ENCODE peak calls at places on chromosomes 12 and 14, in eight cellular contexts. One of them, this sample, is unnamed.

GRCh38 chr12:65941388-65941787 is 117.1 kb downstream of the HMGA2 start:
- DNase-seq in neural progenitor cell: no peak
- DNase-seq in H9: no peak
- DNase-seq in mesendoderm: no peak
- DNase-seq in fibroblast of lung: peak
- DNase-seq in GM23248: peak
- DNase-seq in H1: no peak
- DNase-seq in PC-3: peak
- DNase-seq in this sample: no peak

GRCh38 chr12:127509066-127509778 is 757.7 kb upstream of the TMEM132C start:
- DNase-seq in neural progenitor cell: no peak
- DNase-seq in fibroblast of lung: peak
- DNase-seq in PC-3: peak
- DNase-seq in mesendoderm: no peak
- DNase-seq in H9: no peak
- DNase-seq in GM23248: peak
- DNase-seq in H1: no peak
- DNase-seq in this sample: no peak

GRCh38 chr12:94074970-94075695 is 73.2 kb upstream of the PLXNC1 start:
- DNase-seq in neural progenitor cell: peak
- DNase-seq in mesendoderm: peak
- DNase-seq in H1: no peak
- DNase-seq in fibroblast of lung: peak
- DNase-seq in GM23248: peak
- DNase-seq in H9: peak
- DNase-seq in PC-3: peak
- DNase-seq in this sample: peak

GRCh38 chr12:113043240-113043639 is 13.3 kb upstream of the DTX1 start:
- DNase-seq in H9: no peak
- DNase-seq in H1: no peak
- DNase-seq in GM23248: no peak
- DNase-seq in fibroblast of lung: no peak
- DNase-seq in PC-3: no peak
- DNase-seq in neural progenitor cell: no peak
- DNase-seq in mesendoderm: no peak
- DNase-seq in this sample: no peak

GRCh38 chr14:52006361-52006760 is 17.0 kb downstream of the RTRAF start:
- DNase-seq in H9: no peak
- DNase-seq in mesendoderm: no peak
- DNase-seq in H1: no peak
- DNase-seq in PC-3: no peak
- DNase-seq in GM23248: no peak
- DNase-seq in fibroblast of lung: no peak
- DNase-seq in neural progenitor cell: no peak
- DNase-seq in this sample: no peak

GRCh38 chr14:37246427-37246829 is 48.7 kb downstream of the MIPOL1 start:
- DNase-seq in mesendoderm: peak
- DNase-seq in PC-3: peak
- DNase-seq in fibroblast of lung: peak
- DNase-seq in GM23248: peak
- DNase-seq in neural progenitor cell: peak
- DNase-seq in H9: no peak
- DNase-seq in H1: no peak
- DNase-seq in this sample: peak

GRCh38 chr14:56555921-56556570 is 23.6 kb upstream of the TMEM260 start:
- DNase-seq in mesendoderm: peak
- DNase-seq in H9: no peak
- DNase-seq in H1: no peak
- DNase-seq in PC-3: peak
- DNase-seq in fibroblast of lung: peak
- DNase-seq in neural progenitor cell: peak
- DNase-seq in GM23248: peak
- DNase-seq in this sample: peak

GRCh38 chr12:3202734-3203446 is 125.7 kb downstream of the TSPAN9 start:
- DNase-seq in GM23248: peak
- DNase-seq in H1: peak
- DNase-seq in neural progenitor cell: peak
- DNase-seq in mesendoderm: peak
- DNase-seq in H9: peak
- DNase-seq in fibroblast of lung: no peak
- DNase-seq in PC-3: peak
- DNase-seq in this sample: peak

DNA sequence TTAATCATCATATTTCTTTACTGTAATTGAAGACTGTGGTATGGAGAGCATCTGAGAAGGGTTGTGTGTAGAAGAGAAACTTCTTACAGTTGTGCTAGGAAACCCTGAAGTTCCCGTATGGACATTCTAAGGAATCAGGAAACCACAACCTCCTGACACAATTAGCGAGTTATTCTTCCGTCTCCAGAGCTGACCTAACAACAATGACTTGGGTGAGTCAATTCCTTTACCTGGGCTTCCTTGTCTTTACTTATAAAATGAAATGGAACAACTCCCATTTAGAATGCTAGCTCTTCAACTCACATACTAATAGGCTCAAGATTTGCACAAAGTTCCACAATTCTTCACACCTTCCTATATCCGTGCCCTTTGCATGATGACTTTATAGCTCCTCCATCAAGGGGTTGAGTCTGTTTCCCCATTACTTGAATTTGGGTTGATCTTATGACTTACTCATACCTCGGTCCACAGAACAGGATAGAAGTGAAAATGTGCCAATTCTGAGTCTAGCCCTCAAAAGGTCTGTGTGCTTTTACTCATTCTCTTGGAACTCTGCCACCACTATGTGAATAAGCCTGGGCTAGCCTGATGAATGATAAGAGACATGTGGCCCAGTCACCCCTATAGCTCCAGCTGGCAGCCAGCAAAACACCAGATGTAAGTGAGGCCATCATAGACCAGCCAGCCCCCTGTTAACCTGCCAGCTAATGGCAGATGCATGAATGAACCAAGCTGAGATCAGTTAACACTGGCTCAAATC is 459.4 kb downstream of the ETNK1 start:
- DNase-seq in fibroblast of lung: peak
- DNase-seq in H1: no peak
- DNase-seq in GM23248: peak
- DNase-seq in neural progenitor cell: no peak
- DNase-seq in H9: no peak
- DNase-seq in mesendoderm: no peak
- DNase-seq in PC-3: peak
- DNase-seq in this sample: peak
- H3K4me2 ChIP-seq in fibroblast of lung: no peak
- H3K4me2 ChIP-seq in H1: no peak
- H3K4me2 ChIP-seq in GM23248: no peak
- H3K4me2 ChIP-seq in neural progenitor cell: no peak
- H3K4me2 ChIP-seq in H9: no peak
- H3K4me2 ChIP-seq in mesendoderm: no peak
- H3K4me2 ChIP-seq in PC-3: no peak
- H3K4me2 ChIP-seq in this sample: no peak

GRCh38 chr14:73311710-73312035 is 74.4 kb downstream of the PAPLN start:
- DNase-seq in H1: no peak
- DNase-seq in PC-3: no peak
- DNase-seq in GM23248: no peak
- DNase-seq in neural progenitor cell: no peak
- DNase-seq in H9: no peak
- DNase-seq in fibroblast of lung: no peak
- DNase-seq in mesendoderm: no peak
- DNase-seq in this sample: no peak
- H3K4me2 ChIP-seq in H1: no peak
- H3K4me2 ChIP-seq in PC-3: peak
- H3K4me2 ChIP-seq in GM23248: peak
- H3K4me2 ChIP-seq in neural progenitor cell: no peak
- H3K4me2 ChIP-seq in H9: no peak
- H3K4me2 ChIP-seq in fibroblast of lung: no peak
- H3K4me2 ChIP-seq in mesendoderm: no peak
- H3K4me2 ChIP-seq in this sample: no peak

GRCh38 chr14:29265852-29266251 is 499.3 kb downstream of the FOXG1 start:
- DNase-seq in PC-3: no peak
- DNase-seq in GM23248: no peak
- DNase-seq in fibroblast of lung: no peak
- DNase-seq in mesendoderm: no peak
- DNase-seq in H1: no peak
- DNase-seq in neural progenitor cell: no peak
- DNase-seq in H9: no peak
- DNase-seq in this sample: no peak
- H3K4me2 ChIP-seq in PC-3: no peak
- H3K4me2 ChIP-seq in GM23248: no peak
- H3K4me2 ChIP-seq in fibroblast of lung: no peak
- H3K4me2 ChIP-seq in mesendoderm: no peak
- H3K4me2 ChIP-seq in H1: no peak
- H3K4me2 ChIP-seq in neural progenitor cell: no peak
- H3K4me2 ChIP-seq in H9: no peak
- H3K4me2 ChIP-seq in this sample: no peak

GRCh38 chr14:88941414-88941813 is 117.0 kb downstream of the TTC8 start:
- DNase-seq in mesendoderm: no peak
- DNase-seq in fibroblast of lung: no peak
- DNase-seq in H1: no peak
- DNase-seq in PC-3: peak
- DNase-seq in GM23248: no peak
- DNase-seq in H9: no peak
- DNase-seq in neural progenitor cell: no peak
- DNase-seq in this sample: no peak
- H3K4me2 ChIP-seq in mesendoderm: no peak
- H3K4me2 ChIP-seq in fibroblast of lung: no peak
- H3K4me2 ChIP-seq in H1: no peak
- H3K4me2 ChIP-seq in PC-3: no peak
- H3K4me2 ChIP-seq in GM23248: no peak
- H3K4me2 ChIP-seq in H9: no peak
- H3K4me2 ChIP-seq in neural progenitor cell: no peak
- H3K4me2 ChIP-seq in this sample: no peak

DNA sequence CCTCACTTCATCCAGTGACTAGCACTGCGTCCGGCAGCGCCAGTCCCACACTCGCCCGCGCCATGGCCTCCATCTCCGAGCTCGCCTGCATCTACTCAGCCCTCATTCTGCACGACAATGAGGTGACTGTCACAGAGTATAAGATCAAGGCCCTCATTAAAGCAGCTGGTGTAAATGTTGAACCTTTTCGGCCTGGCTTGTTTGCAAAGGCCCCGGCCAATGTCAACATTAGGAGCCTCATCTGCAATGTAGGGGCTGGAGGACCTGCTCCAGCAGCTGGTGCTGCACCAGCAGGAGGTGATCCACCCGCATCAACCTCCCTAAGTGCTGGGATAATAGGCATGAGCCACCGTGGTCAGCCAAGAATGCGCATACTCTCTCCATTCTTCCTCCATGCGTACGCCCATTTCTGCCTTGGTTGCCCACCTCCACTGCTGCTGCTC is 59.9 kb downstream of the IRF2BPL start:
- DNase-seq in H1: no peak
- DNase-seq in fibroblast of lung: no peak
- DNase-seq in H9: peak
- DNase-seq in mesendoderm: peak
- DNase-seq in PC-3: no peak
- DNase-seq in neural progenitor cell: no peak
- DNase-seq in GM23248: no peak
- DNase-seq in this sample: no peak
- H3K4me2 ChIP-seq in H1: peak
- H3K4me2 ChIP-seq in fibroblast of lung: no peak
- H3K4me2 ChIP-seq in H9: no peak
- H3K4me2 ChIP-seq in mesendoderm: no peak
- H3K4me2 ChIP-seq in PC-3: no peak
- H3K4me2 ChIP-seq in neural progenitor cell: no peak
- H3K4me2 ChIP-seq in GM23248: no peak
- H3K4me2 ChIP-seq in this sample: no peak

This sample was measured in hepatocyte.